ENCODE peak calls at places on chromosomes 2 and 18, in seven cellular contexts. E is A673, P is ovary, F is lower lobe of right lung, O is esophagus squamous epithelium, G is psoas muscle, R is IMR-90. T is an unnamed sample.
A peak's percentile ranks its signal among the peaks of the same experiment; 100 is the strongest.

GRCh38 chr18:57768557-57769326 is 34.4 kb downstream of the ATP8B1 start:
- DNase-seq in P (no peak), G (peak; percentile 53), E (no peak), F (no peak), O (no peak), R (peak; percentile 61), T (no peak)

GRCh38 chr2:7857904-7858303 is 824.0 kb upstream of the ID2 start:
- DNase-seq in E (no peak), O (no peak), F (no peak), P (no peak), G (no peak), R (peak; percentile 75), T (no peak)

GRCh38 chr2:157830696-157831570 is 45.2 kb downstream of the ACVR1 start:
- DNase-seq in R (peak; percentile 97), E (peak; percentile 56), P (no peak), O (no peak), G (no peak), F (no peak), T (peak; percentile 96)

GRCh38 chr18:59484796-59485328 is 125.8 kb upstream of the LMAN1 start:
- DNase-seq in O (no peak), F (no peak), G (no peak), P (no peak), E (no peak), R (peak; percentile 96), T (no peak)

GRCh38 chr2:231691251-231691772 is 17.0 kb upstream of the PTMA start:
- DNase-seq in R (no peak), P (no peak), G (no peak), F (no peak), O (no peak), E (no peak), T (no peak)

GRCh38 chr2:186977433-186978045 is 128.6 kb upstream of the ZSWIM2 start:
- DNase-seq in F (no peak), O (no peak), E (no peak), R (no peak), P (no peak), G (no peak), T (no peak)

GRCh38 chr18:31774960-31775359 is 14.3 kb upstream of the SLC25A52 start:
- DNase-seq in P (no peak), F (no peak), G (no peak), O (no peak), E (no peak), R (no peak), T (no peak)

GRCh38 chr2:224220581-224221255 is 181.2 kb downstream of the FAM124B start:
- DNase-seq in P (no peak), F (no peak), E (no peak), R (peak; percentile 55), O (no peak), G (no peak), T (no peak)

GRCh38 chr2:121519732-121520640 is 10.7 kb upstream of the RNU4ATAC start:
- DNase-seq in O (no peak), P (no peak), G (peak; percentile 48), R (peak; percentile 23), E (no peak), F (no peak), T (no peak)

GRCh38 chr2:54084600-54084999 is 30.8 kb upstream of the ACYP2 start:
- DNase-seq in F (no peak), R (peak; percentile 17), P (no peak), E (no peak), O (no peak), G (no peak), T (no peak)

GRCh38 chr2:205482399-205483065 is 199.8 kb upstream of the NRP2 start:
- DNase-seq in R (peak; percentile 36), P (no peak), O (no peak), E (no peak), G (no peak), F (no peak), T (no peak)

GRCh38 chr2:133737597-133737996 is 169.3 kb upstream of the NCKAP5 start:
- DNase-seq in E (no peak), O (no peak), P (no peak), G (no peak), R (peak; percentile 69), F (no peak), T (no peak)

GRCh38 chr2:232300894-232301387 is 77.6 kb upstream of the ALPP start:
- DNase-seq in E (no peak), R (peak; percentile 29), G (no peak), P (no peak), O (no peak), F (no peak), T (peak; percentile 12)

GRCh38 chr2:42060718-42061619 is 13.1 kb downstream of the PKDCC start:
- DNase-seq in F (no peak), E (peak; percentile 85), P (peak; percentile 73), R (peak; percentile 31), O (no peak), G (peak; percentile 75), T (no peak)

GRCh38 chr2:42067521-42067920 is 19.7 kb downstream of the PKDCC start:
- DNase-seq in R (no peak), O (no peak), G (no peak), P (no peak), F (no peak), E (no peak), T (no peak)

GRCh38 chr2:42061839-42062238 is 14.0 kb downstream of the PKDCC start:
- DNase-seq in R (no peak), O (no peak), P (no peak), F (no peak), E (no peak), G (no peak), T (no peak)

GRCh38 chr2:42063383-42064171 is 15.8 kb downstream of the PKDCC start:
- DNase-seq in G (no peak), O (no peak), F (no peak), R (peak; percentile 91), P (no peak), E (no peak), T (no peak)

GRCh38 chr2:42064417-42064942 is 16.7 kb downstream of the PKDCC start:
- DNase-seq in P (no peak), F (no peak), O (no peak), R (peak; percentile 96), E (no peak), G (no peak), T (no peak)
- H3K4me3 ChIP-seq in P (no peak overlapping the region), F (no peak overlapping the region), O (no peak overlapping the region), R (no peak overlapping the region), E (no peak overlapping the region), G (no peak overlapping the region), T (no peak overlapping the region)

GRCh38 chr2:156457523-156458228 is 21.5 kb downstream of the GPD2 start:
- DNase-seq in R (no peak), G (no peak), F (no peak), O (no peak), P (no peak), E (peak; percentile 11), T (no peak)

GRCh38 chr2:156456616-156457015 is 20.4 kb downstream of the GPD2 start:
- DNase-seq in P (no peak), O (no peak), E (no peak), F (no peak), R (peak; percentile 51), G (no peak), T (peak; percentile 65)

GRCh38 chr2:156459720-156460119 is 23.5 kb downstream of the GPD2 start:
- DNase-seq in E (no peak), F (no peak), O (no peak), G (no peak), P (no peak), R (no peak), T (no peak)

GRCh38 chr2:156455366-156455975 is 19.3 kb downstream of the GPD2 start:
- DNase-seq in G (no peak), R (peak; percentile 50), P (no peak), O (no peak), F (no peak), E (no peak), T (peak; percentile 59)

DNA sequence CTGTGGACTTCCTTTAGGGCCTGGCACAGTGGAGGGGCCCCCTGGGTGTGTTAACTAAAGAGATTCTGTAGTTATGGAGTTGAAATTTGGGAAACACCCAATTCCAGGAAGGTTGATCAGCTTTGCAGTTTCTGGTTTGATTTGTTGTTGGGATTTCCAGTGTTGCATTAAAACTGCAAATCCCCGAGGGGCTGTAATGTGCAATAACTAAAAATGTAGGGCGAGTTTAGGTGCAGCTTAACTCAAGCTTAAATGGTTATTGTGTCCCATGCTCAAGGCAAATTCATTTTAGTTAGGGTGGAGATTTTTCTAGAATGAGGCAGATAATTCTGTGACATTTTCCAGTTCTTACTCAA is 22.0 kb downstream of the GPD2 start:
- DNase-seq in G (no peak), F (no peak), E (no peak), O (no peak), P (no peak), R (no peak), T (no peak)
- TF ChIP-seq CTCF in G (no peak), F (no peak), E (no peak), O (no peak), P (no peak), R (no peak), T (no peak)

GRCh38 chr2:241095594-241096290 is 6.3 kb downstream of the MTERF4 start:
- DNase-seq in G (no peak), F (no peak), R (no peak), O (no peak), E (no peak), P (no peak), T (no peak)
- H3K36me3 ChIP-seq in G (peaks cover 96% of the 10 kb centered on the region), F (peaks cover 96% of the 10 kb centered on the region), R (peaks cover 45% of the 10 kb centered on the region), O (peaks cover 99% of the 10 kb centered on the region), E (peaks cover 67% of the 10 kb centered on the region), P (no peaks in the 10 kb centered on the region), T (no peaks in the 10 kb centered on the region)

GRCh38 chr18:76484749-76485387 is 10.2 kb downstream of the ZNF516 start:
- DNase-seq in O (no peak), F (no peak), P (no peak), R (no peak), G (no peak), E (peak; percentile 48), T (no peak)

GRCh38 chr18:76486029-76486428 is 9.0 kb downstream of the ZNF516 start:
- DNase-seq in G (no peak), P (no peak), F (no peak), R (no peak), O (no peak), E (no peak), T (no peak)

GRCh38 chr18:76482267-76482666 is 12.8 kb downstream of the ZNF516 start:
- DNase-seq in F (no peak), O (no peak), E (no peak), P (no peak), G (no peak), R (no peak), T (no peak)

GRCh38 chr18:76482971-76483691 is 11.9 kb downstream of the ZNF516 start:
- DNase-seq in R (no peak), E (no peak), G (no peak), P (peak; percentile 8), O (no peak), F (no peak), T (no peak)

DNA sequence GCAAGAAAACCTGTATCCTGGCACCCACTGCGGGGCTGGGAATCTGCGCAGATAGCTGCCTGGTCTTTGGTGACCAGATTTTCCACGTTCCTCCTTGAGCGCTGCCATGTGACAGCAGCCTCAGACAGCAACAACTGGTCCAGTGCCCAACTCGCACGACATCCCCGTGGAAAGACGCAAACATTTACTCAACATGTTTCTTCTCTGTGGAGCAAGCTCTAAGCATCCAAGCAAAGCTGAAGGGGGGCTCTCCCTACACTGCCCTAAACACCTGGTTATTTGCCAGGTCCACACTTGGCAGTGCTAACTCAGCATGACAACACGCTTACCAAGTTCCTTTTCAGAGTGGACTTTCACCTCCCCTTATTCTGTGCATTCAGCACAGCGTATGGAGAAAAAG is 11.3 kb downstream of the ZNF516 start:
- DNase-seq in P (peak; percentile 14), E (no peak), O (no peak), G (no peak), F (no peak), R (no peak), T (no peak)
- H3K4me3 ChIP-seq in P (no peak overlapping the region), E (no peak overlapping the region), O (no peak overlapping the region), G (no peak overlapping the region), F (no peak overlapping the region), R (no peak overlapping the region), T (no peak overlapping the region)

GRCh38 chr2:127176371-127177311 is 43.5 kb downstream of the CYP27C1 start:
- DNase-seq in P (no peak), E (peak; percentile 65), G (peak; percentile 81), R (peak; percentile 32), F (peak; percentile 69), O (no peak), T (no peak)
- TF ChIP-seq CTCF in P (no peak), E (peak; percentile 33), G (no peak), R (no peak), F (no peak), O (no peak), T (peak; percentile 6)